ENCODE peak calls at places on chromosome 2, in six cellular contexts. One of them, this sample, is unnamed.

GRCh38 chr2:121966663-121967062 is 211.2 kb downstream of the TSN start:
- DNase-seq in activated T-cell treated with anti-CD3 and anti-CD28 coated beads, Interleukin-2, amount 50 U/mL, for 72 hours: no peak
- DNase-seq in A172: no peak
- DNase-seq in neural crest cell: no peak
- DNase-seq in stimulated activated CD4-positive, alpha-beta T cell treated with anti-CD3 and anti-CD28 coated beads, Interleukin-15, amount 100 ng/mL, for 24 hours: no peak
- DNase-seq in NCI-H1694: no peak
- DNase-seq in this sample: no peak

GRCh38 chr2:239968717-239969116 is 56.4 kb downstream of the NDUFA10 start:
- DNase-seq in A172: no peak
- DNase-seq in neural crest cell: no peak
- DNase-seq in NCI-H1694: no peak
- DNase-seq in activated T-cell treated with anti-CD3 and anti-CD28 coated beads, Interleukin-2, amount 50 U/mL, for 72 hours: no peak
- DNase-seq in stimulated activated CD4-positive, alpha-beta T cell treated with anti-CD3 and anti-CD28 coated beads, Interleukin-15, amount 100 ng/mL, for 24 hours: no peak
- DNase-seq in this sample: no peak

GRCh38 chr2:101111917-101112771 is 39.0 kb downstream of the TBC1D8 start:
- DNase-seq in A172: peak
- DNase-seq in NCI-H1694: no peak
- DNase-seq in neural crest cell: no peak
- DNase-seq in stimulated activated CD4-positive, alpha-beta T cell treated with anti-CD3 and anti-CD28 coated beads, Interleukin-15, amount 100 ng/mL, for 24 hours: no peak
- DNase-seq in activated T-cell treated with anti-CD3 and anti-CD28 coated beads, Interleukin-2, amount 50 U/mL, for 72 hours: no peak
- DNase-seq in this sample: no peak

GRCh38 chr2:98293931-98294687 is 52.1 kb upstream of the CNGA3 start:
- DNase-seq in activated T-cell treated with anti-CD3 and anti-CD28 coated beads, Interleukin-2, amount 50 U/mL, for 72 hours: no peak
- DNase-seq in neural crest cell: no peak
- DNase-seq in A172: no peak
- DNase-seq in NCI-H1694: no peak
- DNase-seq in stimulated activated CD4-positive, alpha-beta T cell treated with anti-CD3 and anti-CD28 coated beads, Interleukin-15, amount 100 ng/mL, for 24 hours: no peak
- DNase-seq in this sample: no peak

GRCh38 chr2:68344031-68344430 is 21.1 kb upstream of the PLEK start:
- DNase-seq in activated T-cell treated with anti-CD3 and anti-CD28 coated beads, Interleukin-2, amount 50 U/mL, for 72 hours: no peak
- DNase-seq in A172: no peak
- DNase-seq in NCI-H1694: no peak
- DNase-seq in stimulated activated CD4-positive, alpha-beta T cell treated with anti-CD3 and anti-CD28 coated beads, Interleukin-15, amount 100 ng/mL, for 24 hours: no peak
- DNase-seq in neural crest cell: no peak
- DNase-seq in this sample: no peak

GRCh38 chr2:166900700-166901099 is 12.4 kb downstream of the XIRP2 start:
- DNase-seq in A172: no peak
- DNase-seq in NCI-H1694: no peak
- DNase-seq in activated T-cell treated with anti-CD3 and anti-CD28 coated beads, Interleukin-2, amount 50 U/mL, for 72 hours: no peak
- DNase-seq in neural crest cell: no peak
- DNase-seq in stimulated activated CD4-positive, alpha-beta T cell treated with anti-CD3 and anti-CD28 coated beads, Interleukin-15, amount 100 ng/mL, for 24 hours: no peak
- DNase-seq in this sample: no peak

GRCh38 chr2:127087780-127088495 is 19.0 kb downstream of the BIN1 start:
- DNase-seq in neural crest cell: no peak
- DNase-seq in NCI-H1694: no peak
- DNase-seq in A172: no peak
- DNase-seq in stimulated activated CD4-positive, alpha-beta T cell treated with anti-CD3 and anti-CD28 coated beads, Interleukin-15, amount 100 ng/mL, for 24 hours: no peak
- DNase-seq in activated T-cell treated with anti-CD3 and anti-CD28 coated beads, Interleukin-2, amount 50 U/mL, for 72 hours: no peak
- DNase-seq in this sample: no peak

GRCh38 chr2:52658598-52658997 is 1109.0 kb upstream of the CHAC2 start:
- DNase-seq in A172: no peak
- DNase-seq in NCI-H1694: no peak
- DNase-seq in activated T-cell treated with anti-CD3 and anti-CD28 coated beads, Interleukin-2, amount 50 U/mL, for 72 hours: no peak
- DNase-seq in neural crest cell: no peak
- DNase-seq in stimulated activated CD4-positive, alpha-beta T cell treated with anti-CD3 and anti-CD28 coated beads, Interleukin-15, amount 100 ng/mL, for 24 hours: no peak
- DNase-seq in this sample: no peak